ENCODE peak calls at places on chromosomes 7 and 10, in ten cellular contexts. V is neuronal stem cell; E is RWPE1; C is bronchial epithelial cell; M is MG63; X is CD8-positive, alpha-beta memory T cell; Y is KBM-7; W is HCT116; G is NCI-H2081; K is Daoy. J is an unnamed sample.

GRCh38 chr10:84191106-84191505 is 3.2 kb upstream of the CDHR1 start:
- DNase-seq in X (peak), Y (no peak), M (no peak), V (no peak), E (no peak), W (no peak), K (no peak), C (no peak), G (no peak), J (no peak)

GRCh38 chr7:83161851-83162401 is 758 bp downstream of the PCLO start:
- DNase-seq in G (no peak), W (no peak), E (no peak), K (no peak), X (no peak), Y (peak), C (no peak), V (no peak), M (no peak), J (no peak)

GRCh38 chr7:31020652-31021051 is 31.5 kb upstream of the ADCYAP1R1 start:
- DNase-seq in E (no peak), M (no peak), C (no peak), X (no peak), V (no peak), K (no peak), G (no peak), W (no peak), Y (no peak), J (peak)

GRCh38 chr7:114575098-114575497 is 160.5 kb downstream of the FOXP2 start:
- DNase-seq in G (no peak), C (peak), X (no peak), E (no peak), Y (no peak), W (no peak), V (no peak), K (no peak), M (no peak), J (no peak)

GRCh38 chr10:125646311-125646710 is 36.7 kb downstream of the TEX36 start:
- DNase-seq in K (no peak), X (no peak), M (no peak), E (no peak), C (no peak), W (no peak), V (no peak), G (no peak), Y (no peak), J (no peak)

GRCh38 chr10:122464575-122464974 is 3.2 kb downstream of the HTRA1 start:
- DNase-seq in M (no peak), X (no peak), V (no peak), Y (no peak), C (no peak), G (no peak), K (no peak), W (no peak), E (no peak), J (no peak)

GRCh38 chr7:66247387-66248078 is 42.4 kb downstream of the TPST1 start:
- DNase-seq in Y (no peak), K (peak), X (no peak), V (no peak), W (no peak), E (no peak), C (peak), G (no peak), M (no peak), J (no peak)

GRCh38 chr7:76071316-76072242 is 23.7 kb downstream of the MDH2 start:
- DNase-seq in W (no peak), E (no peak), K (no peak), X (no peak), G (no peak), V (no peak), Y (no peak), C (no peak), M (peak), J (peak)

GRCh38 chr10:83273035-83273434 is 866.3 kb upstream of the GHITM start:
- DNase-seq in V (no peak), E (no peak), Y (no peak), W (no peak), K (no peak), M (no peak), G (no peak), X (no peak), C (no peak), J (no peak)

GRCh38 chr10:97991875-97992274 is 38.5 kb downstream of the CRTAC1 start:
- DNase-seq in E (peak), G (no peak), Y (peak), C (peak), K (no peak), V (peak), W (no peak), X (no peak), M (peak), J (peak)

GRCh38 chr7:156456503-156457115 is 184.0 kb upstream of the RNF32 start:
- DNase-seq in M (no peak), W (no peak), V (no peak), Y (no peak), K (no peak), G (no peak), E (no peak), C (no peak), X (no peak), J (no peak)

GRCh38 chr10:125850766-125851731 is 27.7 kb downstream of the BCCIP start:
- DNase-seq in X (no peak), W (no peak), E (no peak), K (no peak), M (no peak), V (no peak), C (no peak), Y (no peak), G (no peak), J (no peak)

GRCh38 chr10:112680586-112680985 is 233.6 kb downstream of the VTI1A start:
- DNase-seq in W (no peak), Y (no peak), K (no peak), G (no peak), E (no peak), X (no peak), V (no peak), C (no peak), M (no peak), J (no peak)

GRCh38 chr10:110549211-110549610 is 18.3 kb upstream of the SMC3 start:
- DNase-seq in W (no peak), M (no peak), C (no peak), K (no peak), Y (no peak), X (no peak), G (no peak), V (no peak), E (no peak), J (no peak)

GRCh38 chr10:89613582-89613981 is 31.5 kb downstream of the PANK1 start:
- DNase-seq in X (no peak), C (no peak), M (no peak), E (no peak), Y (no peak), K (no peak), W (no peak), V (no peak), G (no peak), J (no peak)

GRCh38 chr7:43880596-43880995 is 11.3 kb upstream of the MRPS24 start:
- DNase-seq in M (no peak), V (no peak), G (no peak), K (no peak), X (no peak), W (no peak), E (no peak), Y (no peak), C (no peak), J (no peak)

GRCh38 chr10:23314835-23315239 is 29.8 kb downstream of the C10orf67 start:
- DNase-seq in Y (peak), V (peak), G (peak), X (peak), M (peak), K (peak), E (peak), W (peak), C (peak), J (peak)

GRCh38 chr10:89697946-89698345 is 3.4 kb upstream of the KIF20B start:
- DNase-seq in Y (no peak), W (no peak), V (no peak), K (no peak), M (no peak), C (no peak), X (no peak), E (no peak), G (no peak), J (no peak)

GRCh38 chr10:68151453-68151852 is 42.2 kb downstream of the MYPN start:
- DNase-seq in W (no peak), K (no peak), M (no peak), X (no peak), Y (no peak), V (no peak), C (no peak), E (no peak), G (no peak), J (no peak)

GRCh38 chr7:601573-602340 is 82.1 kb upstream of the PDGFA start:
- DNase-seq in V (no peak), E (no peak), Y (peak), X (peak), W (no peak), G (no peak), M (no peak), C (no peak), K (peak), J (no peak)

GRCh38 chr10:133359554-133359971 is 1.7 kb upstream of the FUOM start:
- DNase-seq in C (peak), M (no peak), W (no peak), Y (no peak), K (no peak), E (no peak), X (no peak), G (no peak), V (no peak), J (peak)

GRCh38 chr7:121313793-121314676 is 14.8 kb upstream of the WNT16 start:
- DNase-seq in K (peak), G (peak), V (no peak), E (no peak), X (no peak), M (no peak), W (peak), C (peak), Y (no peak), J (no peak)

GRCh38 chr7:55534262-55534915 is 37.9 kb downstream of the VOPP1 start:
- DNase-seq in V (no peak), E (peak), C (peak), W (no peak), M (peak), Y (peak), G (no peak), K (peak), X (no peak), J (peak)

GRCh38 chr7:130141161-130141857 is 63.9 kb downstream of the TMEM209 start:
- DNase-seq in C (peak), E (no peak), Y (no peak), M (no peak), V (peak), W (no peak), G (no peak), X (peak), K (no peak), J (peak)

GRCh38 chr10:49612513-49613159 is 1.2 kb upstream of the CHAT start:
- DNase-seq in K (peak), V (no peak), E (no peak), X (no peak), G (no peak), W (no peak), Y (no peak), C (no peak), M (peak), J (peak)

GRCh38 chr10:74432841-74433594 is 282.0 kb downstream of the ADK start:
- DNase-seq in W (no peak), E (no peak), V (no peak), G (no peak), X (no peak), Y (no peak), C (peak), M (no peak), K (no peak), J (no peak)

GRCh38 chr10:62610649-62611229 is 193.8 kb upstream of the ADO start:
- DNase-seq in E (peak), C (peak), V (peak), M (peak), K (peak), W (peak), G (peak), Y (peak), X (peak), J (peak)

GRCh38 chr10:22600516-22600915 is 113.9 kb downstream of the PIP4K2A start:
- DNase-seq in K (no peak), M (no peak), X (no peak), W (no peak), G (no peak), V (no peak), C (no peak), E (no peak), Y (no peak), J (no peak)

GRCh38 chr10:36019749-36020148 is 377.7 kb upstream of the FZD8 start:
- DNase-seq in V (no peak), G (no peak), W (no peak), C (no peak), X (no peak), K (no peak), Y (no peak), E (no peak), M (no peak), J (no peak)

GRCh38 chr7:101119876-101120275 is 7.0 kb upstream of the SERPINE1 start:
- DNase-seq in Y (no peak), E (no peak), K (peak), C (no peak), V (no peak), M (no peak), W (no peak), X (no peak), G (no peak), J (peak)

J was measured in H7.